ENCODE peak calls at places on chromosomes 2 and 18, in six cellular contexts. One of them, this sample, is unnamed.

GRCh38 chr18:31876707-31877106 is 66.2 kb downstream of the TRAPPC8 start:
- DNase-seq in HL-60: no peak
- DNase-seq in endodermal cell: no peak
- DNase-seq in AG09309: no peak
- DNase-seq in prostate gland: no peak
- DNase-seq in CD8-positive, alpha-beta T cell: no peak
- DNase-seq in this sample: no peak

GRCh38 chr18:9101730-9102390 is 639 bp upstream of the NDUFV2 start:
- DNase-seq in HL-60: peak
- DNase-seq in endodermal cell: no peak
- DNase-seq in AG09309: peak
- DNase-seq in prostate gland: no peak
- DNase-seq in CD8-positive, alpha-beta T cell: no peak
- DNase-seq in this sample: peak

GRCh38 chr2:14535156-14535555 is 97.4 kb upstream of the LRATD1 start:
- DNase-seq in HL-60: no peak
- DNase-seq in endodermal cell: no peak
- DNase-seq in AG09309: no peak
- DNase-seq in prostate gland: peak
- DNase-seq in CD8-positive, alpha-beta T cell: no peak
- DNase-seq in this sample: no peak

GRCh38 chr2:183078163-183078466 is 432 bp upstream of the DUSP19 start:
- DNase-seq in HL-60: no peak
- DNase-seq in endodermal cell: no peak
- DNase-seq in AG09309: no peak
- DNase-seq in prostate gland: no peak
- DNase-seq in CD8-positive, alpha-beta T cell: no peak
- DNase-seq in this sample: no peak

GRCh38 chr2:181674466-181674865 is 5.9 kb downstream of the NEUROD1 start:
- DNase-seq in HL-60: no peak
- DNase-seq in endodermal cell: no peak
- DNase-seq in AG09309: no peak
- DNase-seq in prostate gland: no peak
- DNase-seq in CD8-positive, alpha-beta T cell: no peak
- DNase-seq in this sample: no peak

GRCh38 chr2:94874277-94874997 is 3.2 kb downstream of the TEKT4 start:
- DNase-seq in HL-60: peak
- DNase-seq in endodermal cell: peak
- DNase-seq in AG09309: no peak
- DNase-seq in prostate gland: peak
- DNase-seq in CD8-positive, alpha-beta T cell: peak
- DNase-seq in this sample: peak

GRCh38 chr2:241629762-241630435 is 7.1 kb downstream of the THAP4 start:
- DNase-seq in HL-60: no peak
- DNase-seq in endodermal cell: no peak
- DNase-seq in AG09309: no peak
- DNase-seq in prostate gland: no peak
- DNase-seq in CD8-positive, alpha-beta T cell: no peak
- DNase-seq in this sample: no peak

GRCh38 chr2:156331572-156332451 is 709 bp downstream of the NR4A2 start:
- DNase-seq in HL-60: peak
- DNase-seq in endodermal cell: peak
- DNase-seq in AG09309: peak
- DNase-seq in prostate gland: peak
- DNase-seq in CD8-positive, alpha-beta T cell: no peak
- DNase-seq in this sample: no peak

GRCh38 chr18:31738460-31739407 is 21.9 kb downstream of the SLC25A52 start:
- DNase-seq in HL-60: no peak
- DNase-seq in endodermal cell: no peak
- DNase-seq in AG09309: no peak
- DNase-seq in prostate gland: no peak
- DNase-seq in CD8-positive, alpha-beta T cell: no peak
- DNase-seq in this sample: no peak

GRCh38 chr18:8654482-8655451 is 45.5 kb downstream of the RAB12 start:
- DNase-seq in HL-60: no peak
- DNase-seq in endodermal cell: peak
- DNase-seq in AG09309: no peak
- DNase-seq in prostate gland: no peak
- DNase-seq in CD8-positive, alpha-beta T cell: no peak
- DNase-seq in this sample: peak

GRCh38 chr2:170227467-170228075 is 49.6 kb downstream of the MYO3B start:
- DNase-seq in HL-60: no peak
- DNase-seq in endodermal cell: no peak
- DNase-seq in AG09309: no peak
- DNase-seq in prostate gland: no peak
- DNase-seq in CD8-positive, alpha-beta T cell: no peak
- DNase-seq in this sample: no peak

GRCh38 chr2:172447811-172448493 is 20.6 kb downstream of the ITGA6 start:
- DNase-seq in HL-60: no peak
- DNase-seq in endodermal cell: no peak
- DNase-seq in AG09309: no peak
- DNase-seq in prostate gland: no peak
- DNase-seq in CD8-positive, alpha-beta T cell: no peak
- DNase-seq in this sample: no peak

GRCh38 chr2:175815537-175815936 is 186.5 kb downstream of the LNPK start:
- DNase-seq in HL-60: no peak
- DNase-seq in endodermal cell: no peak
- DNase-seq in AG09309: peak
- DNase-seq in prostate gland: no peak
- DNase-seq in CD8-positive, alpha-beta T cell: no peak
- DNase-seq in this sample: no peak

GRCh38 chr2:128273469-128274081 is 45.1 kb downstream of the HS6ST1 start:
- DNase-seq in HL-60: no peak
- DNase-seq in endodermal cell: peak
- DNase-seq in AG09309: no peak
- DNase-seq in prostate gland: no peak
- DNase-seq in CD8-positive, alpha-beta T cell: peak
- DNase-seq in this sample: no peak

GRCh38 chr2:197628043-197628500 is 47.3 kb downstream of the RFTN2 start:
- DNase-seq in HL-60: no peak
- DNase-seq in endodermal cell: peak
- DNase-seq in AG09309: no peak
- DNase-seq in prostate gland: no peak
- DNase-seq in CD8-positive, alpha-beta T cell: no peak
- DNase-seq in this sample: no peak

GRCh38 chr2:240595381-240596079 is 9.0 kb downstream of the CAPN10 start:
- DNase-seq in HL-60: peak
- DNase-seq in endodermal cell: peak
- DNase-seq in AG09309: no peak
- DNase-seq in prostate gland: no peak
- DNase-seq in CD8-positive, alpha-beta T cell: peak
- DNase-seq in this sample: no peak

GRCh38 chr2:159106105-159106504 is 137.7 kb downstream of the TANC1 start:
- DNase-seq in HL-60: no peak
- DNase-seq in endodermal cell: no peak
- DNase-seq in AG09309: peak
- DNase-seq in prostate gland: no peak
- DNase-seq in CD8-positive, alpha-beta T cell: no peak
- DNase-seq in this sample: no peak

GRCh38 chr2:167980436-167980835 is 267.0 kb downstream of the STK39 start:
- DNase-seq in HL-60: no peak
- DNase-seq in endodermal cell: no peak
- DNase-seq in AG09309: no peak
- DNase-seq in prostate gland: no peak
- DNase-seq in CD8-positive, alpha-beta T cell: no peak
- DNase-seq in this sample: no peak

GRCh38 chr2:52976132-52976949 is 791.3 kb upstream of the CHAC2 start:
- DNase-seq in HL-60: no peak
- DNase-seq in endodermal cell: peak
- DNase-seq in AG09309: no peak
- DNase-seq in prostate gland: no peak
- DNase-seq in CD8-positive, alpha-beta T cell: no peak
- DNase-seq in this sample: no peak

GRCh38 chr18:12422936-12423335 is 15.2 kb downstream of the PRELID3A start:
- DNase-seq in HL-60: peak
- DNase-seq in endodermal cell: peak
- DNase-seq in AG09309: no peak
- DNase-seq in prostate gland: no peak
- DNase-seq in CD8-positive, alpha-beta T cell: no peak
- DNase-seq in this sample: no peak

GRCh38 chr2:232731470-232731869 is 34.3 kb downstream of the GIGYF2 start:
- DNase-seq in HL-60: no peak
- DNase-seq in endodermal cell: no peak
- DNase-seq in AG09309: peak
- DNase-seq in prostate gland: no peak
- DNase-seq in CD8-positive, alpha-beta T cell: no peak
- DNase-seq in this sample: peak

GRCh38 chr2:32932825-32933755 is 13.7 kb upstream of the LTBP1 start:
- DNase-seq in HL-60: no peak
- DNase-seq in endodermal cell: no peak
- DNase-seq in AG09309: no peak
- DNase-seq in prostate gland: no peak
- DNase-seq in CD8-positive, alpha-beta T cell: no peak
- DNase-seq in this sample: no peak

GRCh38 chr2:239288951-239289481 is 111.8 kb downstream of the HDAC4 start:
- DNase-seq in HL-60: no peak
- DNase-seq in endodermal cell: no peak
- DNase-seq in AG09309: no peak
- DNase-seq in prostate gland: no peak
- DNase-seq in CD8-positive, alpha-beta T cell: peak
- DNase-seq in this sample: peak

GRCh38 chr2:168459256-168459655 is 3.2 kb downstream of the CERS6 start:
- DNase-seq in HL-60: no peak
- DNase-seq in endodermal cell: no peak
- DNase-seq in AG09309: no peak
- DNase-seq in prostate gland: no peak
- DNase-seq in CD8-positive, alpha-beta T cell: no peak
- DNase-seq in this sample: no peak

GRCh38 chr2:111046670-111047069 is 74.0 kb upstream of the BCL2L11 start:
- DNase-seq in HL-60: no peak
- DNase-seq in endodermal cell: no peak
- DNase-seq in AG09309: no peak
- DNase-seq in prostate gland: no peak
- DNase-seq in CD8-positive, alpha-beta T cell: no peak
- DNase-seq in this sample: no peak

GRCh38 chr2:193627918-193628254 is 1433.2 kb upstream of the TMEFF2 start:
- DNase-seq in HL-60: no peak
- DNase-seq in endodermal cell: no peak
- DNase-seq in AG09309: no peak
- DNase-seq in prostate gland: no peak
- DNase-seq in CD8-positive, alpha-beta T cell: no peak
- DNase-seq in this sample: no peak

GRCh38 chr2:15941970-15942710 is 1.8 kb downstream of the MYCN start:
- DNase-seq in HL-60: no peak
- DNase-seq in endodermal cell: peak
- DNase-seq in AG09309: no peak
- DNase-seq in prostate gland: no peak
- DNase-seq in CD8-positive, alpha-beta T cell: no peak
- DNase-seq in this sample: no peak

GRCh38 chr2:187618813-187619212 is 64.6 kb upstream of the TFPI start:
- DNase-seq in HL-60: no peak
- DNase-seq in endodermal cell: peak
- DNase-seq in AG09309: peak
- DNase-seq in prostate gland: no peak
- DNase-seq in CD8-positive, alpha-beta T cell: no peak
- DNase-seq in this sample: no peak

GRCh38 chr2:46448656-46449055 is 30.7 kb upstream of the TMEM247 start:
- DNase-seq in HL-60: no peak
- DNase-seq in endodermal cell: no peak
- DNase-seq in AG09309: no peak
- DNase-seq in prostate gland: no peak
- DNase-seq in CD8-positive, alpha-beta T cell: no peak
- DNase-seq in this sample: no peak

GRCh38 chr18:11808001-11808855 is 43.0 kb upstream of the CHMP1B start:
- DNase-seq in HL-60: no peak
- DNase-seq in endodermal cell: peak
- DNase-seq in AG09309: no peak
- DNase-seq in prostate gland: no peak
- DNase-seq in CD8-positive, alpha-beta T cell: no peak
- DNase-seq in this sample: no peak

GRCh38 chr2:205785507-205786222 is 103.4 kb downstream of the NRP2 start:
- DNase-seq in HL-60: no peak
- DNase-seq in endodermal cell: no peak
- DNase-seq in AG09309: no peak
- DNase-seq in prostate gland: no peak
- DNase-seq in CD8-positive, alpha-beta T cell: no peak
- DNase-seq in this sample: no peak

GRCh38 chr18:28359177-28359576 is 182.2 kb upstream of the CDH2 start:
- DNase-seq in HL-60: no peak
- DNase-seq in endodermal cell: no peak
- DNase-seq in AG09309: no peak
- DNase-seq in prostate gland: no peak
- DNase-seq in CD8-positive, alpha-beta T cell: no peak
- DNase-seq in this sample: no peak

DNA sequence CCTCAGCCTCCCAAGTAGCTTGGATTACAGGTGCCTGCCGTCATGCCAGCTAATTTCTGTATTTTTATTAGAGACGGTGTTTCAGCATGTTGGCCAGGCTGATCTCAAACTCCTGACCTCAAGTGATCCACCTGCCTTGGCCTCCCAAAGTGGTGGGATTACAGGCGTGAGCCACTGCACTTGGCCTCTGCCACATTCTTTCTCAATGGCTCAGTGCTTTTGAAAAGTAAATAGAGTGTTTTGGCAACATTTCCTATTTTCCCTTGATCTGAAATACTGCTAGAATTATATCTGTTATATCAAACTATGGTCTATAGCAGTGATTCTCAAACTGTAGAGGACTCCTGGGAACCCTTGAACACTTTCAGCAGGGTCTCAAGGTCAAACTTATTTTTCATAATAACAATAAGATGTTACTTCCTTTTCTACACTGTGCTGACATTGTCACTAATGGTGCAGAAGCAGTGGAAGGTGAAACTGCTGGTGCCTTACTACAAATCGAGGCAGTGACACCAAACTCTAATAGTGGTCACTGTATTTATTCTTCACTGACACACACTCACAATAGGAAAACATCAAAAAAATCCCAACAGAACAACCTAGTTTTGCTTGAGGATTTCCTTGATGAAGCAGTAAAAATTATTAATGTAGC is 10.6 kb downstream of the DAW1 start:
- DNase-seq in HL-60: no peak
- DNase-seq in endodermal cell: no peak
- DNase-seq in AG09309: no peak
- DNase-seq in prostate gland: no peak
- DNase-seq in CD8-positive, alpha-beta T cell: no peak
- DNase-seq in this sample: no peak
- H3K4me3 ChIP-seq in HL-60: peak
- H3K4me3 ChIP-seq in endodermal cell: no peak
- H3K4me3 ChIP-seq in AG09309: no peak
- H3K4me3 ChIP-seq in prostate gland: no peak
- H3K4me3 ChIP-seq in CD8-positive, alpha-beta T cell: no peak
- H3K4me3 ChIP-seq in this sample: no peak

GRCh38 chr2:99337931-99338580 is 867 bp downstream of the EIF5B start:
- DNase-seq in HL-60: peak
- DNase-seq in endodermal cell: no peak
- DNase-seq in AG09309: no peak
- DNase-seq in prostate gland: no peak
- DNase-seq in CD8-positive, alpha-beta T cell: no peak
- DNase-seq in this sample: peak
- H3K4me3 ChIP-seq in HL-60: peak
- H3K4me3 ChIP-seq in endodermal cell: peak
- H3K4me3 ChIP-seq in AG09309: peak
- H3K4me3 ChIP-seq in prostate gland: peak
- H3K4me3 ChIP-seq in CD8-positive, alpha-beta T cell: peak
- H3K4me3 ChIP-seq in this sample: peak

GRCh38 chr2:8676191-8676914 is 5.5 kb upstream of the ID2 start:
- DNase-seq in HL-60: no peak
- DNase-seq in endodermal cell: peak
- DNase-seq in AG09309: no peak
- DNase-seq in prostate gland: peak
- DNase-seq in CD8-positive, alpha-beta T cell: no peak
- DNase-seq in this sample: no peak
- H3K4me3 ChIP-seq in HL-60: no peak
- H3K4me3 ChIP-seq in endodermal cell: peak
- H3K4me3 ChIP-seq in AG09309: peak
- H3K4me3 ChIP-seq in prostate gland: peak
- H3K4me3 ChIP-seq in CD8-positive, alpha-beta T cell: no peak
- H3K4me3 ChIP-seq in this sample: no peak

GRCh38 chr18:77065221-77065981 is 67.2 kb downstream of the MBP start:
- DNase-seq in HL-60: peak
- DNase-seq in endodermal cell: no peak
- DNase-seq in AG09309: peak
- DNase-seq in prostate gland: no peak
- DNase-seq in CD8-positive, alpha-beta T cell: peak
- DNase-seq in this sample: no peak
- H3K4me3 ChIP-seq in HL-60: no peak
- H3K4me3 ChIP-seq in endodermal cell: no peak
- H3K4me3 ChIP-seq in AG09309: no peak
- H3K4me3 ChIP-seq in prostate gland: no peak
- H3K4me3 ChIP-seq in CD8-positive, alpha-beta T cell: no peak
- H3K4me3 ChIP-seq in this sample: no peak